ENCODE peak calls at places on chromosome 16, in five cellular contexts. Y, U, Q, T and I are unnamed samples.

GRCh38 chr16:51615141-51615540 is 464.1 kb upstream of the SALL1 start:
- DNase-seq in Y (no peak), U (no peak), Q (no peak), T (no peak), I (no peak)

GRCh38 chr16:21727344-21727743 is 63.6 kb downstream of the OTOA start:
- DNase-seq in Y (no peak), U (no peak), Q (no peak), T (no peak), I (no peak)

GRCh38 chr16:73095885-73096341 is 48.0 kb upstream of the ZFHX3 start:
- DNase-seq in Y (no peak), U (no peak), Q (no peak), T (peak; percentile 80), I (no peak)

GRCh38 chr16:27700596-27700995 is 150.7 kb downstream of the KATNIP start:
- DNase-seq in Y (no peak), U (no peak), Q (no peak), T (peak; percentile 94), I (no peak)

GRCh38 chr16:53090591-53091507 is 36.1 kb downstream of the CHD9 start:
- DNase-seq in Y (peak; percentile 98), U (peak; percentile 97), Q (peak; percentile 86), T (peak; percentile 72), I (no peak)

GRCh38 chr16:11188801-11189740 is 66.9 kb downstream of the SOCS1 start:
- DNase-seq in Y (no peak), U (no peak), Q (no peak), T (no peak), I (no peak)

GRCh38 chr16:85916141-85916890 is 17.4 kb downstream of the IRF8 start:
- DNase-seq in Y (no peak), U (no peak), Q (peak; percentile 89), T (peak; percentile 85), I (no peak)

GRCh38 chr16:11410382-11411058 is 65.3 kb downstream of the RMI2 start:
- DNase-seq in Y (no peak), U (peak; percentile 44), Q (no peak), T (no peak), I (no peak)

GRCh38 chr16:75282811-75283281 is 31.4 kb upstream of the BCAR1 start:
- DNase-seq in Y (no peak), U (no peak), Q (no peak), T (no peak), I (no peak)

GRCh38 chr16:101586-101985 is 23.6 kb downstream of the MPG start:
- DNase-seq in Y (no peak), U (no peak), Q (no peak), T (no peak), I (no peak)

GRCh38 chr16:56286819-56287218 is 95.5 kb downstream of the GNAO1 start:
- DNase-seq in Y (no peak), U (no peak), Q (no peak), T (no peak), I (no peak)

GRCh38 chr16:58046054-58046881 is 20.7 kb downstream of the MMP15 start:
- DNase-seq in Y (no peak), U (no peak), Q (no peak), T (peak; percentile 59), I (no peak)

GRCh38 chr16:58658796-58659211 is 25.8 kb downstream of the SLC38A7 start:
- DNase-seq in Y (no peak), U (no peak), Q (no peak), T (no peak), I (no peak)

GRCh38 chr16:89383095-89384003 is 107.0 kb downstream of the ANKRD11 start:
- DNase-seq in Y (no peak), U (no peak), Q (peak; percentile 62), T (peak; percentile 51), I (peak; percentile 67)

GRCh38 chr16:30377812-30378235 is 3.2 kb downstream of the MYL11 start:
- DNase-seq in Y (peak; percentile 95), U (peak; percentile 97), Q (peak; percentile 96), T (no peak), I (peak; percentile 64)

GRCh38 chr16:1150511-1150982 is 2.4 kb upstream of the CACNA1H start:
- DNase-seq in Y (no peak), U (no peak), Q (no peak), T (no peak), I (no peak)

GRCh38 chr16:72878301-72879269 is 169.3 kb downstream of the ZFHX3 start:
- DNase-seq in Y (peak; percentile 36), U (no peak), Q (no peak), T (no peak), I (no peak)

GRCh38 chr16:71869089-71869488 is 14.9 kb downstream of the ZNF821 start:
- DNase-seq in Y (no peak), U (no peak), Q (no peak), T (no peak), I (no peak)

GRCh38 chr16:86545481-86545880 is 9.6 kb downstream of the MTHFSD start:
- DNase-seq in Y (no peak), U (no peak), Q (no peak), T (no peak), I (no peak)

GRCh38 chr16:85587763-85588474 is 25.2 kb upstream of the GSE1 start:
- DNase-seq in Y (no peak), U (no peak), Q (no peak), T (no peak), I (no peak)

GRCh38 chr16:12120331-12120981 is 143.9 kb downstream of the SNX29 start:
- DNase-seq in Y (no peak), U (peak; percentile 45), Q (no peak), T (no peak), I (no peak)

GRCh38 chr16:86836503-86837125 is 258.3 kb downstream of the FOXL1 start:
- DNase-seq in Y (no peak), U (no peak), Q (no peak), T (no peak), I (no peak)

GRCh38 chr16:7421578-7421977 is 88.9 kb downstream of the RBFOX1 start:
- DNase-seq in Y (no peak), U (no peak), Q (no peak), T (no peak), I (no peak)

DNA sequence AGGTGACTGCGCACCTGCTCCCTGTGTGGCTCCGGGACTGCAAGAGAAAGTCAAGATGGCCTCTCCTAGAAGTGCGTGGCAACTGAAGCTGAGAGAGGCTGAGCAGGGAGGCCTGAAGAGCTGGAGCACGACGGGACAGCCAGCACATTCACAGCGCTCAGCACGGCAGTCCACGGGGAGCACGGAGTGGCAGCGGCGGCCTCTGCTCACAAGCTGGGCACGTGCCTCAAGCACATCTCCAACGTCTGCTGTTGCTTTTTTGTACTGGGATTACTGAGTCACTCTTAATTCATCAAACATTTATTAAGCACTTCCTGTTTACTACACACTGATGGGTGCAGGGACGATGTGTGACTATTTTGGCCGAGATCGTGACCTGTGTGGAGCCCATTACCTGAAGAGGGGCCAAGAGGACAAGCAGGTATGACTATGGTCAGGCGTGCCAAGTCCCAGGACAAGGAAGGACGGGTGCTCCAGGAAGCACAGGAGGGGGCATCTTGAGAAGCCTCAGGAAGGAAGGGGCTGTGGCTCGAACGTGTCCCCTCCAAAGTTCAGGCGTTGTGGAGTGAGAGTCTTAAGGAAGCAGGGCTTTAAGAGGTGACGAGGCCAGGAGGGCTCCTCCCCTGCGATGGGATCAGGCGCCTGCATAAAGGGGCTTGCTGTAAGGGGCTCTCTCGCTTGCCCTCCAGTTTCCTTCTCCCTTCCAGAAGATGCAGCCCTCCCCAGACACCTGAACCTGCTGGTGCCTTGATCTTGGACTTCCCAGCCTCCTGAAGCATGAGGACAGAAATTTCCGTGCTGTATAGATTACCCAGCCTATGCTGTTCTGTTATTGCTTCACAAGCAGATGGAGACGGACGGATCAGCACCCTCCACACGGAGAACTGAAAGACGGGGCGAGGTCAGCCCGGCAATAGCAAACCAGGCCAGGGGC is 105.8 kb downstream of the ADCY9 start:
- DNase-seq in Y (no peak), U (no peak), Q (no peak), T (no peak), I (no peak)
- H3K4me3 ChIP-seq in Y (no peak overlapping the region), U (no peak overlapping the region), Q (no peak overlapping the region), T (no peak overlapping the region), I (no peak overlapping the region)

GRCh38 chr16:54455021-54455725 is 168.6 kb upstream of the IRX3 start:
- DNase-seq in Y (no peak), U (no peak), Q (no peak), T (no peak), I (no peak)
- TF ChIP-seq CTCF in Y (no peak), U (no peak), Q (no peak), T (no peak), I (no peak)

GRCh38 chr16:16006650-16007049 is 57.2 kb downstream of the ABCC1 start:
- DNase-seq in Y (no peak), U (no peak), Q (no peak), T (no peak), I (no peak)
- H3K4me3 ChIP-seq in Y (no peak overlapping the region), U (no peak overlapping the region), Q (no peak overlapping the region), T (no peak overlapping the region), I (no peak overlapping the region)

DNA sequence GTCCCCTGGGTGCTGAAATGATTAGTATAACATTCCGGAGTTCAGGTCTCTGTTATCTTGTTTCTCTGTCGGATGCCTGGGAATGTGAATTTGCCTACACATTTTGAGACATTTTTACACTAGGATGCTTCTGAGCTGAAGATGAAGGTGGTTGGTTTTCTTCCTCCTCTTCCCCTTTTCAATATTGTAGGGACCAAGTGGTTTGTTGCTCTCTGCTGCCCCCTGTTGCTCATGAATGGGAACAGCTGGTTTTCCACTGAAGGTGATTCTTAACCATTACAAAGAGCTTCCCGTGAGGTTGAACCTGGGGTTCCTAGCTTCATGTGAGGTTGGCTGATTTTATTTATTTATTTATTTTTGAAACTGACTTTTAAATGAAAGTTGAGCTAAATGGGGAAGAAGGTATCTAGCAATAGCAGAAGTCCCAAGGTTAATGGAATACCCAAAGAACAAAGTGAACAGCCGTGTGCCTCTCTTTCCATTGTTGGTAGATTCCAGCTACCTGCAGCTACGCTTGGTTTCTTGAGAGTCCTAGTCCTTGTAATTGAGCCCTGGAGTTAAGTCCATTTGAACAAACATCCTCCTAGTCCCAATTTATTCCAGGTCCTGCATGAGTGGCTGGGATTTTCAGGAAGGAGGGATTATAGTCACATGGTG is 983.9 kb upstream of the EEF2KMT start:
- DNase-seq in Y (no peak), U (no peak), Q (peak; percentile 31), T (peak; percentile 5), I (no peak)
- TF ChIP-seq CTCF in Y (no peak), U (no peak), Q (peak; percentile 15), T (peak; percentile 16), I (peak; percentile 76)

GRCh38 chr16:50500171-50500874 is 47.9 kb upstream of the NKD1 start:
- DNase-seq in Y (no peak), U (no peak), Q (no peak), T (no peak), I (no peak)

GRCh38 chr16:50496990-50497389 is 51.2 kb upstream of the NKD1 start:
- DNase-seq in Y (no peak), U (no peak), Q (peak; percentile 14), T (no peak), I (no peak)

GRCh38 chr16:50497592-50497991 is 50.6 kb upstream of the NKD1 start:
- DNase-seq in Y (no peak), U (no peak), Q (peak; percentile 18), T (no peak), I (no peak)

GRCh38 chr16:50499254-50499653 is 48.9 kb upstream of the NKD1 start:
- DNase-seq in Y (no peak), U (no peak), Q (no peak), T (no peak), I (no peak)

DNA sequence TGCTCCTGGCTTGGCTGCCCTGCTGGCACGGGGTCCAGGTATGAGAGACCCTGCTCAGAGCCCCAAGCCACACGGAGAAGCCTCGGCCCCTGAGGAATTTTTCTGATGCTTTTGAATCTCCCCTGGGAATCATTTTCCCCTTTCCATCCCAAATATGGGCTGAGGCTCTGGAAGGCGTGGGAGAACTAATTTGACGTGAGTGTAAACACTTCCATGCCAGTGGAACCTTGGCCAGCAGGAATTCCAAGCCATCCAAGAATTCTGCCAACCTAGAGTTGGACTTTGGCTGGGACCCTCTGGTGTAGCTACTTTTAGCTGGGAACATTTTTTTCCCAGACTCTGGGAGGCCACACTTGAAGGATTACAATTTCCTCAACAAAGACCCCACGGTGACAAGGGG is 49.4 kb upstream of the NKD1 start:
- DNase-seq in Y (peak; percentile 31), U (peak; percentile 48), Q (no peak), T (no peak), I (no peak)
- H3K4me3 ChIP-seq in Y (no peak overlapping the region), U (peak overlapping the region; percentile 27), Q (no peak overlapping the region), T (no peak overlapping the region), I (no peak overlapping the region)